ENCODE peak calls at places on chromosomes 13 and 19, in nine cellular contexts. One of them, this sample, is unnamed. For H3K9me3, the result is how much of the 10 kb centered on the place peaks cover.

GRCh38 chr13:104522235-104523072 is 1456.2 kb upstream of the SLC10A2 start:
- DNase-seq in A549: no peak
- DNase-seq in left ventricle myocardium inferior: peak
- DNase-seq in breast epithelium: no peak
- DNase-seq in CD4-positive, alpha-beta memory T cell: no peak
- DNase-seq in CD4-positive, CD25-positive, alpha-beta regulatory T cell: no peak
- DNase-seq in NT2/D1: no peak
- DNase-seq in adrenal gland: no peak
- DNase-seq in mucosa of descending colon: peak
- DNase-seq in this sample: no peak

GRCh38 chr13:23867027-23867491 is 22.1 kb downstream of the MIPEP start:
- DNase-seq in CD4-positive, alpha-beta memory T cell: no peak
- DNase-seq in adrenal gland: no peak
- DNase-seq in left ventricle myocardium inferior: no peak
- DNase-seq in breast epithelium: no peak
- DNase-seq in CD4-positive, CD25-positive, alpha-beta regulatory T cell: no peak
- DNase-seq in NT2/D1: no peak
- DNase-seq in mucosa of descending colon: no peak
- DNase-seq in A549: peak
- DNase-seq in this sample: peak

GRCh38 chr13:41505209-41505835 is 48.0 kb downstream of the RGCC start:
- DNase-seq in CD4-positive, CD25-positive, alpha-beta regulatory T cell: no peak
- DNase-seq in NT2/D1: no peak
- DNase-seq in A549: no peak
- DNase-seq in CD4-positive, alpha-beta memory T cell: no peak
- DNase-seq in left ventricle myocardium inferior: no peak
- DNase-seq in mucosa of descending colon: no peak
- DNase-seq in adrenal gland: no peak
- DNase-seq in breast epithelium: no peak
- DNase-seq in this sample: peak

GRCh38 chr19:30719189-30719990 is 347.2 kb downstream of the ZNF536 start:
- DNase-seq in breast epithelium: no peak
- DNase-seq in CD4-positive, CD25-positive, alpha-beta regulatory T cell: no peak
- DNase-seq in CD4-positive, alpha-beta memory T cell: no peak
- DNase-seq in mucosa of descending colon: no peak
- DNase-seq in adrenal gland: peak
- DNase-seq in NT2/D1: no peak
- DNase-seq in A549: peak
- DNase-seq in left ventricle myocardium inferior: peak
- DNase-seq in this sample: peak

GRCh38 chr13:26806891-26807290 is 46.3 kb upstream of the GPR12 start:
- DNase-seq in mucosa of descending colon: no peak
- DNase-seq in adrenal gland: no peak
- DNase-seq in NT2/D1: no peak
- DNase-seq in breast epithelium: no peak
- DNase-seq in CD4-positive, alpha-beta memory T cell: no peak
- DNase-seq in A549: no peak
- DNase-seq in CD4-positive, CD25-positive, alpha-beta regulatory T cell: no peak
- DNase-seq in left ventricle myocardium inferior: no peak
- DNase-seq in this sample: no peak

GRCh38 chr13:77448689-77449088 is 86.8 kb upstream of the SCEL start:
- DNase-seq in CD4-positive, CD25-positive, alpha-beta regulatory T cell: no peak
- DNase-seq in A549: no peak
- DNase-seq in NT2/D1: peak
- DNase-seq in CD4-positive, alpha-beta memory T cell: no peak
- DNase-seq in breast epithelium: no peak
- DNase-seq in mucosa of descending colon: no peak
- DNase-seq in left ventricle myocardium inferior: no peak
- DNase-seq in adrenal gland: no peak
- DNase-seq in this sample: no peak

GRCh38 chr13:40984670-40985366 is 34.3 kb downstream of the ELF1 start:
- DNase-seq in NT2/D1: no peak
- DNase-seq in CD4-positive, CD25-positive, alpha-beta regulatory T cell: no peak
- DNase-seq in breast epithelium: no peak
- DNase-seq in CD4-positive, alpha-beta memory T cell: peak
- DNase-seq in mucosa of descending colon: no peak
- DNase-seq in A549: no peak
- DNase-seq in left ventricle myocardium inferior: no peak
- DNase-seq in adrenal gland: no peak
- DNase-seq in this sample: no peak

GRCh38 chr13:25084101-25084500 is 11.8 kb upstream of the PABPC3 start:
- DNase-seq in CD4-positive, alpha-beta memory T cell: no peak
- DNase-seq in NT2/D1: no peak
- DNase-seq in breast epithelium: no peak
- DNase-seq in mucosa of descending colon: no peak
- DNase-seq in adrenal gland: no peak
- DNase-seq in left ventricle myocardium inferior: no peak
- DNase-seq in A549: no peak
- DNase-seq in CD4-positive, CD25-positive, alpha-beta regulatory T cell: no peak
- DNase-seq in this sample: no peak

GRCh38 chr13:27665761-27666160 is 44.1 kb downstream of the POLR1D start:
- DNase-seq in CD4-positive, alpha-beta memory T cell: no peak
- DNase-seq in mucosa of descending colon: no peak
- DNase-seq in CD4-positive, CD25-positive, alpha-beta regulatory T cell: no peak
- DNase-seq in breast epithelium: peak
- DNase-seq in left ventricle myocardium inferior: no peak
- DNase-seq in A549: no peak
- DNase-seq in NT2/D1: no peak
- DNase-seq in adrenal gland: no peak
- DNase-seq in this sample: no peak

GRCh38 chr19:35935911-35936737 is at the start of gene LRFN3:
- DNase-seq in mucosa of descending colon: peak
- DNase-seq in adrenal gland: peak
- DNase-seq in left ventricle myocardium inferior: peak
- DNase-seq in NT2/D1: peak
- DNase-seq in CD4-positive, alpha-beta memory T cell: peak
- DNase-seq in A549: peak
- DNase-seq in CD4-positive, CD25-positive, alpha-beta regulatory T cell: peak
- DNase-seq in breast epithelium: no peak
- DNase-seq in this sample: peak

GRCh38 chr19:12270854-12271253 is 23.8 kb downstream of the ZNF44 start:
- DNase-seq in breast epithelium: no peak
- DNase-seq in left ventricle myocardium inferior: no peak
- DNase-seq in A549: no peak
- DNase-seq in CD4-positive, alpha-beta memory T cell: no peak
- DNase-seq in adrenal gland: no peak
- DNase-seq in NT2/D1: no peak
- DNase-seq in mucosa of descending colon: no peak
- DNase-seq in CD4-positive, CD25-positive, alpha-beta regulatory T cell: no peak
- DNase-seq in this sample: no peak

GRCh38 chr19:4144666-4145261 is 8.7 kb upstream of the CREB3L3 start:
- DNase-seq in CD4-positive, CD25-positive, alpha-beta regulatory T cell: no peak
- DNase-seq in NT2/D1: no peak
- DNase-seq in breast epithelium: no peak
- DNase-seq in mucosa of descending colon: peak
- DNase-seq in A549: peak
- DNase-seq in CD4-positive, alpha-beta memory T cell: no peak
- DNase-seq in left ventricle myocardium inferior: no peak
- DNase-seq in adrenal gland: peak
- DNase-seq in this sample: peak

DNA sequence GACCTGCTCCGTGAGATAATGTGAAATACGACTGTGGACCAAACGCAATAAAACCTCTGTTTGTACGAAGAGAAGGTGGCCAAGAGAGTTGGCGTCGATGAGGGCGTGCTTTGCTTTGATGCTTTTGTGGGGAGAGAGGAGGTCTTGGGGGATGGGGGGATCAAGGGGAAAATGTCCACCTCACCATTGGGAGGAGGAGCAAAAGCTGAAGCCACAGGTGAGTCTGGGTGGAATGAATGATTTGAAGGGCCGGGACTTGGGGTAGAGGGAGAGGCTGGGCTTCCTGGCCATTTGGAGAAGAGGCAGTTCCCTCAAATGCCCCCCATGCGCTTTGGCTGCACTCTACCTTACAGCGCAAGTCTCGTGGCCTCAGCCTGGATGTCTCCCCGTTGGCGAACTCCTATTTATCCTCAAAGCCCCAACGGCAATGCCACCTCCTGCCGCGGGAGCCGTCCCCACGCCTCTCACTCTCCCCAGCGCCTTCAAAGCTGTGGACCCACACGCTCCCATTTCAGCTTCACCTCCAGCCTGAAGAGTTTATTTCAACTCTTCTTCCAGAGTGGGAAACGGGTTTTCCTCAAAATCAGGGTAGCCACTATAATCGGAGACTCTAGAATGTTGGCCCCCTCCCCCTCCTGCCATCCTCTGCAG is 787 bp upstream of the ABCA7 start:
- DNase-seq in mucosa of descending colon: peak
- DNase-seq in breast epithelium: no peak
- DNase-seq in NT2/D1: no peak
- DNase-seq in left ventricle myocardium inferior: no peak
- DNase-seq in CD4-positive, CD25-positive, alpha-beta regulatory T cell: no peak
- DNase-seq in adrenal gland: no peak
- DNase-seq in A549: no peak
- DNase-seq in CD4-positive, alpha-beta memory T cell: peak
- DNase-seq in this sample: no peak
- H3K4me3 ChIP-seq in mucosa of descending colon: no peak
- H3K4me3 ChIP-seq in breast epithelium: no peak
- H3K4me3 ChIP-seq in NT2/D1: peak
- H3K4me3 ChIP-seq in left ventricle myocardium inferior: peak
- H3K4me3 ChIP-seq in CD4-positive, CD25-positive, alpha-beta regulatory T cell: peak
- H3K4me3 ChIP-seq in adrenal gland: no peak
- H3K4me3 ChIP-seq in A549: no peak
- H3K4me3 ChIP-seq in CD4-positive, alpha-beta memory T cell: peak
- H3K4me3 ChIP-seq in this sample: peak

GRCh38 chr13:19181021-19181620 is 503 bp downstream of the TUBA3C start:
- DNase-seq in A549: no peak
- DNase-seq in mucosa of descending colon: no peak
- DNase-seq in adrenal gland: no peak
- DNase-seq in NT2/D1: no peak
- DNase-seq in left ventricle myocardium inferior: no peak
- DNase-seq in CD4-positive, alpha-beta memory T cell: no peak
- DNase-seq in breast epithelium: no peak
- DNase-seq in CD4-positive, CD25-positive, alpha-beta regulatory T cell: no peak
- DNase-seq in this sample: no peak
- H3K9me3 ChIP-seq in A549: under half
- H3K9me3 ChIP-seq in mucosa of descending colon: half or more
- H3K9me3 ChIP-seq in adrenal gland: under half
- H3K9me3 ChIP-seq in NT2/D1: under half
- H3K9me3 ChIP-seq in left ventricle myocardium inferior: under half
- H3K9me3 ChIP-seq in CD4-positive, alpha-beta memory T cell: under half
- H3K9me3 ChIP-seq in breast epithelium: under half
- H3K9me3 ChIP-seq in CD4-positive, CD25-positive, alpha-beta regulatory T cell: under half
- H3K9me3 ChIP-seq in this sample: under half

GRCh38 chr19:44258139-44258538 is 1.5 kb upstream of the ZNF233 start:
- DNase-seq in adrenal gland: no peak
- DNase-seq in breast epithelium: no peak
- DNase-seq in mucosa of descending colon: no peak
- DNase-seq in left ventricle myocardium inferior: no peak
- DNase-seq in CD4-positive, alpha-beta memory T cell: no peak
- DNase-seq in A549: no peak
- DNase-seq in NT2/D1: no peak
- DNase-seq in CD4-positive, CD25-positive, alpha-beta regulatory T cell: no peak
- DNase-seq in this sample: no peak

GRCh38 chr19:44255705-44256411 is 3.8 kb upstream of the ZNF233 start:
- DNase-seq in CD4-positive, alpha-beta memory T cell: no peak
- DNase-seq in left ventricle myocardium inferior: no peak
- DNase-seq in adrenal gland: no peak
- DNase-seq in breast epithelium: no peak
- DNase-seq in NT2/D1: no peak
- DNase-seq in mucosa of descending colon: no peak
- DNase-seq in A549: no peak
- DNase-seq in CD4-positive, CD25-positive, alpha-beta regulatory T cell: no peak
- DNase-seq in this sample: no peak

GRCh38 chr19:44260695-44261446 is 1.2 kb downstream of the ZNF233 start:
- DNase-seq in CD4-positive, CD25-positive, alpha-beta regulatory T cell: no peak
- DNase-seq in adrenal gland: no peak
- DNase-seq in CD4-positive, alpha-beta memory T cell: no peak
- DNase-seq in A549: no peak
- DNase-seq in mucosa of descending colon: no peak
- DNase-seq in NT2/D1: no peak
- DNase-seq in breast epithelium: no peak
- DNase-seq in left ventricle myocardium inferior: no peak
- DNase-seq in this sample: peak

GRCh38 chr19:44258835-44259413 is 762 bp upstream of the ZNF233 start:
- DNase-seq in A549: no peak
- DNase-seq in NT2/D1: no peak
- DNase-seq in left ventricle myocardium inferior: no peak
- DNase-seq in mucosa of descending colon: no peak
- DNase-seq in CD4-positive, CD25-positive, alpha-beta regulatory T cell: no peak
- DNase-seq in CD4-positive, alpha-beta memory T cell: no peak
- DNase-seq in breast epithelium: no peak
- DNase-seq in adrenal gland: no peak
- DNase-seq in this sample: no peak

DNA sequence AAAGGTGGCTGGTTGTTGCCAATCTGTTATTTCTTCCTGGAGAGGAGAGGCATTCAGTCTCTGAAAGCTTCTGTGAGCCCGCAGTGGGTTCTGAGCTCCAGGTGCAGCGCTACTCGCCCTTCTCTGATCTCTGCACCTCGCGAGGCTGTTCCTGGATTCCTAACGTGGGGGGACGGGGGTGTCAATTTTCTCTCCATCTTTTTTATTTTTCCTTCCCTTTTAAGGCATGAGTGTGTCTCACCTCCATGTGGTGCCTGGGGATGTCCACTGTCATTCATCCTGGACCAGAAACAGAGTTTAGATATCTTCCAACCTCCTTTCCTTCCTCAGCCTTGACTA is 626 bp downstream of the ZNF233 start:
- DNase-seq in mucosa of descending colon: no peak
- DNase-seq in CD4-positive, alpha-beta memory T cell: no peak
- DNase-seq in adrenal gland: no peak
- DNase-seq in A549: no peak
- DNase-seq in CD4-positive, CD25-positive, alpha-beta regulatory T cell: no peak
- DNase-seq in NT2/D1: no peak
- DNase-seq in breast epithelium: no peak
- DNase-seq in left ventricle myocardium inferior: no peak
- DNase-seq in this sample: no peak
- H3K4me3 ChIP-seq in mucosa of descending colon: no peak
- H3K4me3 ChIP-seq in CD4-positive, alpha-beta memory T cell: peak
- H3K4me3 ChIP-seq in adrenal gland: no peak
- H3K4me3 ChIP-seq in A549: peak
- H3K4me3 ChIP-seq in CD4-positive, CD25-positive, alpha-beta regulatory T cell: peak
- H3K4me3 ChIP-seq in NT2/D1: peak
- H3K4me3 ChIP-seq in breast epithelium: no peak
- H3K4me3 ChIP-seq in left ventricle myocardium inferior: peak
- H3K4me3 ChIP-seq in this sample: no peak

DNA sequence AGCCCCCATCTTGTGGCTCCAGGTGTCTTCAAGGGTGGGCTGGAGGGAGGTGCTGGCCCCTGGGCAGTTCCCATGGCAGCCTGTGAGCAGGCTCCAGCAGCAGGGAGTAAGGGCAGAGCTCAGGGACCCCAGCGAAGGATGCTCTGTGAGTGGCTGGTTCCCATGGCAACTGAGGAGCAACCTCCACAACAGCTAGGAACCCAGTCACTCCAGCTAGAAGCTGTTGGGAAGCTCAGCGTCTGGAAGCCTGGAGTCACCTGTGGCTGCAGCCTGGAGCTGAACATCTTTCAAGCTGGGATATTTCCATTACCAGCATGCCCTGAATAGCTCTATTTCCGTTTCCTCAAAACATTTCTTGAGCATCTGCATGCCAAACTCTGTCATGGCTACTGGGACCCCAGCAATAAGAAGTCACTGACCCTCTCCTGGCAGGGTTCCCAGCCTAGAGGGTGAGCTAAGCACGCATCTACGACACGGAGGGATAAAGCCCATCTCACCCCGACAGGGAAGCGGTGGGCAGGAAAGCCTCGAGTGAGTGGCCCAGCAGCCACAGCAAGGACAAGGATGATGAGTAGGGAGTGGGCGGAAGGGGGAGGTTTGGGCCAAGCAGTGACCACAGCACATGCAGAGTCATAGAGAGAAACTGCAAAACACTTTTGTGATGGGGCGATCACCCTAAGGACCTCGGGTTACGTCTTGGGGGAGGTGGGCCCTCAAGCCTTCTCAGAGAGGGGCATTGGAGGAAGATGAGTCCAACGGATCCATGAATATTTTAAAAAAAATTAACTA is 52.6 kb downstream of the ALOX5AP start:
- DNase-seq in A549: no peak
- DNase-seq in mucosa of descending colon: no peak
- DNase-seq in CD4-positive, CD25-positive, alpha-beta regulatory T cell: no peak
- DNase-seq in CD4-positive, alpha-beta memory T cell: no peak
- DNase-seq in adrenal gland: no peak
- DNase-seq in breast epithelium: no peak
- DNase-seq in NT2/D1: no peak
- DNase-seq in left ventricle myocardium inferior: no peak
- DNase-seq in this sample: peak
- H3K9me3 ChIP-seq in A549: under half
- H3K9me3 ChIP-seq in mucosa of descending colon: under half
- H3K9me3 ChIP-seq in CD4-positive, CD25-positive, alpha-beta regulatory T cell: under half
- H3K9me3 ChIP-seq in CD4-positive, alpha-beta memory T cell: under half
- H3K9me3 ChIP-seq in adrenal gland: under half
- H3K9me3 ChIP-seq in breast epithelium: under half
- H3K9me3 ChIP-seq in NT2/D1: under half
- H3K9me3 ChIP-seq in left ventricle myocardium inferior: under half
- H3K9me3 ChIP-seq in this sample: under half

This sample was measured in MG63.